ENCODE peak calls at places on chromosomes 11 and 22, in eight cellular contexts. V is colonic mucosa; M is upper lobe of right lung; S is activated CD4-positive, alpha-beta memory T cell treated with anti-CD3 and anti-CD28 coated beads, Interleukin-2, amount 10 ng/mL, durations not matched to agents 7 days and 5 days; X is tibial nerve; T is anterior cingulate cortex; P is NCI-H510A; G is esophagus squamous epithelium. A is an unnamed sample.
A peak's percentile ranks its signal among the peaks of the same experiment; 100 is the strongest.

GRCh38 chr11:88179966-88180629 is 4.9 kb upstream of the RAB38 start:
- DNase-seq in V (no peak), M (no peak), S (no peak), X (no peak), T (no peak), P (no peak), G (no peak), A (no peak)

GRCh38 chr11:1877211-1878133 is 14.2 kb downstream of the PRR33 start:
- DNase-seq in V (peak; percentile 45), M (peak; percentile 65), S (no peak), X (peak; percentile 19), T (no peak), P (no peak), G (no peak), A (no peak)

GRCh38 chr11:68550485-68550817 is 89.9 kb downstream of the PPP6R3 start:
- DNase-seq in V (no peak), M (no peak), S (no peak), X (no peak), T (no peak), P (no peak), G (no peak), A (no peak)

GRCh38 chr11:14054708-14055107 is 92.2 kb downstream of the SPON1 start:
- DNase-seq in V (no peak), M (no peak), S (no peak), X (no peak), T (no peak), P (no peak), G (no peak), A (no peak)

GRCh38 chr11:80846979-80847378 is 1406.1 kb upstream of the TENM4 start:
- DNase-seq in V (no peak), M (no peak), S (no peak), X (no peak), T (no peak), P (no peak), G (no peak), A (no peak)

GRCh38 chr11:81359476-81359875 is 1374.2 kb downstream of the FAM181B start:
- DNase-seq in V (no peak), M (no peak), S (no peak), X (no peak), T (no peak), P (no peak), G (no peak), A (no peak)

GRCh38 chr11:8870461-8871282 is 40.3 kb upstream of the AKIP1 start:
- DNase-seq in V (peak; percentile 81), M (peak; percentile 87), S (peak; percentile 28), X (peak; percentile 23), T (peak; percentile 67), P (peak; percentile 14), G (no peak), A (no peak)

GRCh38 chr11:70500076-70500847 is 101.9 kb downstream of the CTTN start:
- DNase-seq in V (no peak), M (peak; percentile 60), S (no peak), X (no peak), T (no peak), P (no peak), G (no peak), A (no peak)

GRCh38 chr22:35230839-35231584 is 26.3 kb upstream of the HMGXB4 start:
- DNase-seq in V (peak; percentile 27), M (no peak), S (peak; percentile 16), X (no peak), T (no peak), P (no peak), G (no peak), A (no peak)

GRCh38 chr11:1742371-1742770 is 8.0 kb downstream of the IFITM10 start:
- DNase-seq in V (no peak), M (no peak), S (no peak), X (no peak), T (no peak), P (no peak), G (no peak), A (no peak)

A was measured in omental fat pad.